ENCODE peak calls at places on chromosome 3, in ten cellular contexts. H is left colon; W is left ventricle myocardium inferior; G is H9; D is cardiac fibroblast; R is suprapubic skin; B is T-helper 2 cell; O is NCI-H1092 treated with DMSO at 0.1 percent for 48 hours; Z is M059J; M is CD8-positive, alpha-beta T cell. I is an unnamed sample.

GRCh38 chr3:39361252-39361927 is 21.8 kb upstream of the SLC25A38 start:
- DNase-seq in M (peak; percentile 56), Z (no peak), D (no peak), H (no peak), O (no peak), R (no peak), B (peak; percentile 53), W (no peak), G (no peak), I (no peak)

GRCh38 chr3:112888388-112889085 is 41.9 kb upstream of the CD200R1L start:
- DNase-seq in H (no peak), B (no peak), Z (peak; percentile 67), R (no peak), D (no peak), W (no peak), M (no peak), O (no peak), G (no peak), I (no peak)

GRCh38 chr3:69568458-69568857 is 170.8 kb upstream of the MITF start:
- DNase-seq in Z (no peak), R (no peak), W (no peak), M (no peak), H (no peak), D (peak; percentile 42), O (no peak), G (no peak), B (no peak), I (no peak)

GRCh38 chr3:52838561-52839267 is 3.9 kb upstream of the MUSTN1 start:
- DNase-seq in G (no peak), B (no peak), D (no peak), Z (no peak), H (no peak), R (no peak), W (no peak), M (no peak), O (no peak), I (no peak)

GRCh38 chr3:103965764-103966163 is 1400.9 kb upstream of the ALCAM start:
- DNase-seq in H (no peak), Z (no peak), W (no peak), B (no peak), R (peak; percentile 33), G (no peak), M (no peak), D (no peak), O (no peak), I (no peak)

GRCh38 chr3:176513604-176514003 is 683.7 kb downstream of the TBL1XR1 start:
- DNase-seq in Z (no peak), D (no peak), O (no peak), M (no peak), R (no peak), H (peak; percentile 6), B (no peak), W (no peak), G (no peak), I (no peak)

GRCh38 chr3:124246366-124246765 is 254.4 kb upstream of the ROPN1 start:
- DNase-seq in H (no peak), M (no peak), R (no peak), G (no peak), D (no peak), O (no peak), B (no peak), Z (peak; percentile 53), W (no peak), I (no peak)

GRCh38 chr3:39383913-39384664 is 919 bp downstream of the SLC25A38 start:
- DNase-seq in W (peak; percentile 97), O (no peak), H (peak; percentile 99), B (peak; percentile 93), D (peak; percentile 91), Z (peak; percentile 87), R (peak; percentile 97), G (peak; percentile 97), M (peak; percentile 93), I (peak; percentile 97)

GRCh38 chr3:124076231-124076630 is 84.3 kb upstream of the ROPN1 start:
- DNase-seq in R (no peak), O (no peak), Z (no peak), W (no peak), M (no peak), G (no peak), D (no peak), H (no peak), B (no peak), I (no peak)

GRCh38 chr3:184766555-184767261 is 45.3 kb upstream of the VPS8 start:
- DNase-seq in M (no peak), W (no peak), O (no peak), G (peak; percentile 54), R (no peak), B (no peak), Z (no peak), D (no peak), H (peak; percentile 8), I (no peak)

GRCh38 chr3:148026009-148026588 is 616.9 kb downstream of the ZIC1 start:
- DNase-seq in O (no peak), M (no peak), Z (no peak), W (no peak), G (no peak), B (no peak), H (no peak), D (no peak), R (no peak), I (no peak)

GRCh38 chr3:149828390-149828789 is 15.4 kb downstream of the RNF13 start:
- DNase-seq in H (no peak), Z (no peak), M (no peak), W (no peak), R (no peak), O (no peak), B (no peak), G (no peak), D (no peak), I (no peak)

GRCh38 chr3:128910006-128910405 is 30.6 kb downstream of the ACAD9 start:
- DNase-seq in W (no peak), R (no peak), O (no peak), M (no peak), G (no peak), Z (no peak), D (no peak), H (no peak), B (no peak), I (no peak)

GRCh38 chr3:13004376-13004775 is 68.9 kb downstream of the IQSEC1 start:
- DNase-seq in B (no peak), M (no peak), Z (no peak), D (no peak), G (no peak), W (peak; percentile 15), H (peak; percentile 71), R (peak; percentile 64), O (no peak), I (no peak)

GRCh38 chr3:146823622-146824021 is 218.5 kb upstream of the PLSCR5 start:
- DNase-seq in O (no peak), H (no peak), B (no peak), R (no peak), Z (no peak), G (no peak), D (no peak), W (peak; percentile 17), M (no peak), I (no peak)

GRCh38 chr3:186239321-186239720 is 122.7 kb downstream of the DGKG start:
- DNase-seq in G (peak; percentile 66), Z (no peak), R (no peak), W (no peak), O (peak; percentile 35), D (peak; percentile 24), H (no peak), B (no peak), M (no peak), I (no peak)

GRCh38 chr3:153944084-153944483 is 177.1 kb upstream of the ARHGEF26 start:
- DNase-seq in G (no peak), D (peak; percentile 21), B (no peak), R (no peak), H (no peak), Z (no peak), M (no peak), W (no peak), O (no peak), I (no peak)

GRCh38 chr3:137772231-137772617 is 8.1 kb downstream of the SOX14 start:
- DNase-seq in Z (no peak), D (no peak), W (no peak), R (no peak), H (no peak), M (no peak), O (no peak), B (no peak), G (no peak), I (no peak)

GRCh38 chr3:182717216-182717615 is 76.1 kb upstream of the ATP11B start:
- DNase-seq in M (no peak), D (no peak), H (no peak), B (no peak), G (no peak), W (no peak), O (no peak), Z (no peak), R (no peak), I (no peak)

GRCh38 chr3:150293401-150294001 is 114.6 kb upstream of the TSC22D2 start:
- DNase-seq in B (no peak), W (no peak), O (no peak), G (no peak), H (no peak), D (peak; percentile 69), Z (peak; percentile 31), R (no peak), M (no peak), I (no peak)

GRCh38 chr3:149717391-149718056 is 34.8 kb downstream of the COMMD2 start:
- DNase-seq in R (no peak), G (peak; percentile 42), D (peak; percentile 92), H (peak; percentile 34), O (peak; percentile 60), W (no peak), Z (peak; percentile 78), B (no peak), M (no peak), I (peak; percentile 74)

GRCh38 chr3:48190911-48191310 is 2.7 kb upstream of the CDC25A start:
- DNase-seq in R (no peak), Z (no peak), W (no peak), G (no peak), O (no peak), M (no peak), D (no peak), B (no peak), H (no peak), I (no peak)

GRCh38 chr3:4584537-4585249 is 91.5 kb downstream of the ITPR1 start:
- DNase-seq in M (no peak), W (no peak), R (no peak), O (no peak), H (no peak), B (no peak), D (peak; percentile 76), Z (peak; percentile 25), G (no peak), I (no peak)

GRCh38 chr3:180358179-180358578 is 243.8 kb upstream of the TTC14 start:
- DNase-seq in M (no peak), R (no peak), O (no peak), Z (peak; percentile 26), W (no peak), G (no peak), B (no peak), H (no peak), D (peak; percentile 51), I (no peak)

GRCh38 chr3:139216958-139217357 is 126.9 kb upstream of the MRPS22 start:
- DNase-seq in G (no peak), R (no peak), O (no peak), H (no peak), Z (no peak), D (no peak), M (no peak), B (no peak), W (no peak), I (no peak)

GRCh38 chr3:12729313-12729676 is 29.8 kb downstream of the TMEM40 start:
- DNase-seq in R (no peak), W (peak; percentile 41), Z (peak; percentile 39), O (no peak), G (no peak), M (no peak), H (no peak), D (no peak), B (no peak), I (no peak)

GRCh38 chr3:127141921-127142730 is 50.8 kb upstream of the PRR23E start:
- DNase-seq in R (peak; percentile 44), G (no peak), H (peak; percentile 78), M (no peak), W (no peak), B (no peak), Z (peak; percentile 41), D (no peak), O (peak; percentile 99), I (peak; percentile 74)

GRCh38 chr3:71958533-71958932 is 173.6 kb upstream of the PROK2 start:
- DNase-seq in Z (no peak), G (no peak), B (no peak), M (no peak), O (no peak), D (no peak), W (no peak), R (no peak), H (no peak), I (no peak)